ENCODE peak calls at places on chromosomes 12 and 14, in eight cellular contexts. One of them, this sample, is unnamed.

GRCh38 chr12:2084553-2085296 is 31.9 kb downstream of the CACNA1C start:
- DNase-seq in testis: no peak
- DNase-seq in body of pancreas: no peak
- DNase-seq in A549: no peak
- DNase-seq in heart left ventricle: no peak
- DNase-seq in suprapubic skin: no peak
- DNase-seq in tibial nerve: peak; percentile 48
- DNase-seq in uterus: peak; percentile 59
- DNase-seq in this sample: no peak

GRCh38 chr12:25960176-25960575 is 1.7 kb downstream of the RASSF8 start:
- DNase-seq in testis: peak; percentile 46
- DNase-seq in body of pancreas: no peak
- DNase-seq in A549: peak; percentile 33
- DNase-seq in heart left ventricle: peak; percentile 29
- DNase-seq in suprapubic skin: no peak
- DNase-seq in tibial nerve: no peak
- DNase-seq in uterus: no peak
- DNase-seq in this sample: no peak

GRCh38 chr12:7144414-7145120 is 14.4 kb downstream of the CLSTN3 start:
- DNase-seq in testis: no peak
- DNase-seq in body of pancreas: no peak
- DNase-seq in A549: peak; percentile 48
- DNase-seq in heart left ventricle: no peak
- DNase-seq in suprapubic skin: peak; percentile 38
- DNase-seq in tibial nerve: no peak
- DNase-seq in uterus: peak; percentile 13
- DNase-seq in this sample: no peak

GRCh38 chr12:55694188-55694515 is 13.6 kb downstream of the ITGA7 start:
- DNase-seq in testis: no peak
- DNase-seq in body of pancreas: no peak
- DNase-seq in A549: no peak
- DNase-seq in heart left ventricle: no peak
- DNase-seq in suprapubic skin: peak; percentile 48
- DNase-seq in tibial nerve: no peak
- DNase-seq in uterus: peak; percentile 8
- DNase-seq in this sample: no peak

GRCh38 chr14:34933301-34933700 is 49.5 kb upstream of the SRP54 start:
- DNase-seq in testis: no peak
- DNase-seq in body of pancreas: no peak
- DNase-seq in A549: no peak
- DNase-seq in heart left ventricle: no peak
- DNase-seq in suprapubic skin: no peak
- DNase-seq in tibial nerve: no peak
- DNase-seq in uterus: no peak
- DNase-seq in this sample: no peak

GRCh38 chr12:69274861-69275260 is 35.5 kb downstream of the CPSF6 start:
- DNase-seq in testis: no peak
- DNase-seq in body of pancreas: no peak
- DNase-seq in A549: no peak
- DNase-seq in heart left ventricle: no peak
- DNase-seq in suprapubic skin: no peak
- DNase-seq in tibial nerve: no peak
- DNase-seq in uterus: no peak
- DNase-seq in this sample: no peak

GRCh38 chr14:101228949-101229541 is 325.5 kb upstream of the RTL1 start:
- DNase-seq in testis: no peak
- DNase-seq in body of pancreas: peak; percentile 4
- DNase-seq in A549: peak; percentile 58
- DNase-seq in heart left ventricle: peak; percentile 8
- DNase-seq in suprapubic skin: peak; percentile 42
- DNase-seq in tibial nerve: no peak
- DNase-seq in uterus: peak; percentile 43
- DNase-seq in this sample: no peak

GRCh38 chr12:105300883-105301282 is 29.6 kb upstream of the C12orf75 start:
- DNase-seq in testis: no peak
- DNase-seq in body of pancreas: no peak
- DNase-seq in A549: no peak
- DNase-seq in heart left ventricle: no peak
- DNase-seq in suprapubic skin: no peak
- DNase-seq in tibial nerve: no peak
- DNase-seq in uterus: no peak
- DNase-seq in this sample: no peak

GRCh38 chr12:45148619-45149018 is 67.3 kb upstream of the ANO6 start:
- DNase-seq in testis: no peak
- DNase-seq in body of pancreas: no peak
- DNase-seq in A549: no peak
- DNase-seq in heart left ventricle: no peak
- DNase-seq in suprapubic skin: no peak
- DNase-seq in tibial nerve: no peak
- DNase-seq in uterus: no peak
- DNase-seq in this sample: no peak

GRCh38 chr12:115422845-115423545 is 739.0 kb upstream of the TBX3 start:
- DNase-seq in testis: no peak
- DNase-seq in body of pancreas: no peak
- DNase-seq in A549: no peak
- DNase-seq in heart left ventricle: no peak
- DNase-seq in suprapubic skin: no peak
- DNase-seq in tibial nerve: no peak
- DNase-seq in uterus: no peak
- DNase-seq in this sample: no peak

GRCh38 chr12:111363578-111363977 is 5.3 kb downstream of the PHETA1 start:
- DNase-seq in testis: no peak
- DNase-seq in body of pancreas: peak; percentile 51
- DNase-seq in A549: peak; percentile 39
- DNase-seq in heart left ventricle: no peak
- DNase-seq in suprapubic skin: no peak
- DNase-seq in tibial nerve: no peak
- DNase-seq in uterus: no peak
- DNase-seq in this sample: no peak

GRCh38 chr12:96335270-96335669 is 65.0 kb downstream of the CDK17 start:
- DNase-seq in testis: no peak
- DNase-seq in body of pancreas: no peak
- DNase-seq in A549: no peak
- DNase-seq in heart left ventricle: no peak
- DNase-seq in suprapubic skin: no peak
- DNase-seq in tibial nerve: no peak
- DNase-seq in uterus: no peak
- DNase-seq in this sample: no peak

GRCh38 chr12:123118397-123118945 is 32.4 kb downstream of the PITPNM2 start:
- DNase-seq in testis: no peak
- DNase-seq in body of pancreas: no peak
- DNase-seq in A549: no peak
- DNase-seq in heart left ventricle: no peak
- DNase-seq in suprapubic skin: no peak
- DNase-seq in tibial nerve: no peak
- DNase-seq in uterus: no peak
- DNase-seq in this sample: peak; percentile 45

GRCh38 chr14:99609245-99610117 is 5.5 kb upstream of the CCDC85C start:
- DNase-seq in testis: no peak
- DNase-seq in body of pancreas: peak; percentile 55
- DNase-seq in A549: peak; percentile 62
- DNase-seq in heart left ventricle: no peak
- DNase-seq in suprapubic skin: no peak
- DNase-seq in tibial nerve: no peak
- DNase-seq in uterus: no peak
- DNase-seq in this sample: peak; percentile 32

GRCh38 chr12:87142346-87142745 is 886.2 kb upstream of the MGAT4C start:
- DNase-seq in testis: no peak
- DNase-seq in body of pancreas: no peak
- DNase-seq in A549: no peak
- DNase-seq in heart left ventricle: no peak
- DNase-seq in suprapubic skin: no peak
- DNase-seq in tibial nerve: no peak
- DNase-seq in uterus: no peak
- DNase-seq in this sample: no peak

GRCh38 chr12:34400423-34400881 is 378.2 kb downstream of the ALG10 start:
- DNase-seq in testis: peak; percentile 4
- DNase-seq in body of pancreas: no peak
- DNase-seq in A549: no peak
- DNase-seq in heart left ventricle: peak; percentile 1
- DNase-seq in suprapubic skin: peak; percentile 31
- DNase-seq in tibial nerve: no peak
- DNase-seq in uterus: peak; percentile 4
- DNase-seq in this sample: peak; percentile 1

GRCh38 chr12:52119398-52120254 is 40.1 kb downstream of the SMIM41 start:
- DNase-seq in testis: peak; percentile 71
- DNase-seq in body of pancreas: peak; percentile 70
- DNase-seq in A549: peak; percentile 62
- DNase-seq in heart left ventricle: no peak
- DNase-seq in suprapubic skin: no peak
- DNase-seq in tibial nerve: no peak
- DNase-seq in uterus: no peak
- DNase-seq in this sample: peak; percentile 47

GRCh38 chr12:124004233-124004875 is 31.3 kb downstream of the ZNF664 start:
- DNase-seq in testis: no peak
- DNase-seq in body of pancreas: no peak
- DNase-seq in A549: no peak
- DNase-seq in heart left ventricle: no peak
- DNase-seq in suprapubic skin: no peak
- DNase-seq in tibial nerve: no peak
- DNase-seq in uterus: no peak
- DNase-seq in this sample: no peak

GRCh38 chr14:45906257-45906656 is 653.3 kb upstream of the MIS18BP1 start:
- DNase-seq in testis: no peak
- DNase-seq in body of pancreas: no peak
- DNase-seq in A549: no peak
- DNase-seq in heart left ventricle: no peak
- DNase-seq in suprapubic skin: no peak
- DNase-seq in tibial nerve: no peak
- DNase-seq in uterus: no peak
- DNase-seq in this sample: no peak

GRCh38 chr12:117171499-117172162 is 18.6 kb downstream of the FBXO21 start:
- DNase-seq in testis: no peak
- DNase-seq in body of pancreas: no peak
- DNase-seq in A549: no peak
- DNase-seq in heart left ventricle: no peak
- DNase-seq in suprapubic skin: no peak
- DNase-seq in tibial nerve: no peak
- DNase-seq in uterus: no peak
- DNase-seq in this sample: no peak
- TF ChIP-seq POLR2A in testis: no peak
- TF ChIP-seq POLR2A in body of pancreas: no peak
- TF ChIP-seq POLR2A in A549: no peak
- TF ChIP-seq POLR2A in heart left ventricle: no peak
- TF ChIP-seq POLR2A in suprapubic skin: no peak
- TF ChIP-seq POLR2A in tibial nerve: no peak
- TF ChIP-seq POLR2A in uterus: no peak
- TF ChIP-seq POLR2A in this sample: no peak

DNA sequence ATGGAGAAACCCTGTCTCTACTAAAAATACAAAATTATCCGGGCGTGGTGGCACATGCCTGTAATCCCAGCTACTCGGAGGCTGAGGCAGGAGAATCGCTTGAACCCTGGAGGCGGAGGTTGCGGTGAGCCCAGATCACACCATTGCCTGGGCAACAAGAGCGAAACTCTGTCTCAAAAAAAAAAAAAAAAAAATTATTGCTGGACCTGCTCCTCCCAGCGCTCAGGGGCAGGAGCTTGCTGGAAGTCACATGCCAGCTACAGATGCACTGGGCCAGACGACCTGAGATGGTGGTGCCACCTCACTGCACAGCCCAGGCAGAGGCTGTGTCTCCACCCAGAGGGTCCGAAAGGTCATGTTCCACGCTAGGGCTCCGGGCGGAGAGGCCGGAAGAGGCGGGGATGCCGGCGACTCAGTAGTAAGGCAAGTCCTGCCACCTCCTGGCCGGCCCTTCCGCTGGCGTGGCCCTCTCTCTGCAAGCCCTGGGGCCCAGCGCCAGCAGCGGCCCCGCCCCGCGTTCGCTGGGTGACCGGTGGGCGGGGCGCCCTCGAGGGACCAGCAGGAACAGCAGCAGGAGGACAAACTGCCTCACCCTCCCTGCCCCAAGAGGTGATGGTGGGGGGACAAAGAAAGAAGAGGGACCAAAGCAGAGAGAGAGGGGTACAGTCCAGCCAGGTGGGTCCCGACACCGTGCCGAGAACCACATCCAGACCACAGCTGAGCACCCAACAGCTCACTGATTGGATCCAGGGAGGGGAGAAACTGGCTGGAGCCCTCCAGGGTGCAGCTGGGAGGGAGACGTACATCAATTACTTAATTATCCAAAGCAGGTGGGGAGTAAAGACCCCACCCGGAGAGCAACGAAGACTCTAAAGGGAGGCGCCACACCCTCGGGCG is 3.6 kb upstream of the RHOF start:
- DNase-seq in testis: peak; percentile 96
- DNase-seq in body of pancreas: peak; percentile 99
- DNase-seq in A549: peak; percentile 96
- DNase-seq in heart left ventricle: peak; percentile 93
- DNase-seq in suprapubic skin: peak; percentile 93
- DNase-seq in tibial nerve: peak; percentile 83
- DNase-seq in uterus: peak; percentile 90
- DNase-seq in this sample: peak; percentile 96
- TF ChIP-seq POLR2A in testis: no peak
- TF ChIP-seq POLR2A in body of pancreas: peak; percentile 82
- TF ChIP-seq POLR2A in A549: peak; percentile 82
- TF ChIP-seq POLR2A in heart left ventricle: peak; percentile 75
- TF ChIP-seq POLR2A in suprapubic skin: no peak
- TF ChIP-seq POLR2A in tibial nerve: no peak
- TF ChIP-seq POLR2A in uterus: peak; percentile 46
- TF ChIP-seq POLR2A in this sample: peak; percentile 74

GRCh38 chr14:75069021-75069810 is at the start of gene ZC2HC1C:
- DNase-seq in testis: peak; percentile 95
- DNase-seq in body of pancreas: peak; percentile 99
- DNase-seq in A549: peak; percentile 91
- DNase-seq in heart left ventricle: peak; percentile 96
- DNase-seq in suprapubic skin: peak; percentile 97
- DNase-seq in tibial nerve: peak; percentile 93
- DNase-seq in uterus: peak; percentile 98
- DNase-seq in this sample: peak; percentile 97
- TF ChIP-seq POLR2A in testis: no peak
- TF ChIP-seq POLR2A in body of pancreas: peak; percentile 79
- TF ChIP-seq POLR2A in A549: no peak
- TF ChIP-seq POLR2A in heart left ventricle: peak; percentile 62
- TF ChIP-seq POLR2A in suprapubic skin: no peak
- TF ChIP-seq POLR2A in tibial nerve: peak; percentile 12
- TF ChIP-seq POLR2A in uterus: peak; percentile 26
- TF ChIP-seq POLR2A in this sample: peak; percentile 69

DNA sequence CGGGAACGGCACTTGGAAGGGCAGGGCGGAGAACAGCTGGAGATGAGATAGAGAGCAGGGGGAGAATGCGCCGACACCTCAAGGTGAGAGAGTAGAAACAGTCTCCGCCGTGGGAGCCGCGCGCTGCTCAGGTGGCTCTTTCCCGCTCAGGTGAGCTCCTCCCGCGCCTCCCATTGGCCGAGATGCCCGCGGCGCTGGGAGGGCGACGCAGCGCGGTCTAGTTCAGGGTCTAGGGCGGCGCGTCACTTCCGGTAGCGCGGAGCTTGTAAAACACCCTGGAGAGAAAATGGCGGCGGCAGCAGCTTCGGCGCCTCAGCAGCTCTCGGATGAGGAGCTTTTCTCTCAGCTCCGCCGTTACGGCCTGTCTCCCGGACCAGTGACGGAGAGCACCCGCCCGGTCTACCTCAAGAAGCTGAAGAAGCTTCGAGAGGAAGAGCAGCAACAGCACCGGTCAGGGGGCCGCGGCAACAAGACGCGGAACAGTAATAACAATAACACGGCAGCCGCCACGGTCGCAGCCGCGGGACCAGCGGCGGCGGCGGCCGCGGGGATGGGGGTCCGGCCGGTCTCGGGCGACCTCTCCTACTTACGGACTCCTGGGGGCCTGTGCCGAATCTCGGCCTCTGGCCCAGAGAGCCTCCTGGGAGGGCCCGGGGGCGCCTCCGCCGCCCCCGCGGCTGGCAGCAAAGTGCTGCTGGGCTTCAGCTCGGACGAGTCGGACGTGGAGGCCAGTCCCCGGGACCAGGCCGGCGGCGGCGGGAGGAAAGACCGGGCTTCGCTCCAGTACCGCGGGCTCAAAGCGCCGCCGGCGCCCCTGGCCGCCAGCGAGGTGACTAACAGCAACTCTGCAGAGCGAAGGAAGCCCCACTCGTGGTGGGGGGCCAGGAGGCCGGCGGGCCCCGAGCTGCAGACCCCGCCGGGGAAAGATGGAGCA is at the start of gene LEMD3:
- DNase-seq in testis: peak; percentile 99
- DNase-seq in body of pancreas: peak; percentile 96
- DNase-seq in A549: peak; percentile 94
- DNase-seq in heart left ventricle: peak; percentile 94
- DNase-seq in suprapubic skin: peak; percentile 94
- DNase-seq in tibial nerve: peak; percentile 90
- DNase-seq in uterus: peak; percentile 87
- DNase-seq in this sample: peak; percentile 97
- TF ChIP-seq POLR2A in testis: peak; percentile 59
- TF ChIP-seq POLR2A in body of pancreas: peak; percentile 98
- TF ChIP-seq POLR2A in A549: peak; percentile 93
- TF ChIP-seq POLR2A in heart left ventricle: peak; percentile 76
- TF ChIP-seq POLR2A in suprapubic skin: no peak
- TF ChIP-seq POLR2A in tibial nerve: peak; percentile 69
- TF ChIP-seq POLR2A in uterus: peak; percentile 95
- TF ChIP-seq POLR2A in this sample: peak; percentile 95

This sample was measured in transverse colon.